ENCODE peak calls at places on chromosomes 5 and 9, in four cellular contexts. I is HepG2, Y is stomach, W is breast epithelium. O is an unnamed sample.

GRCh38 chr9:92501671-92502393 is 19.5 kb upstream of the ASPN start:
- DNase-seq in I (peak; percentile 46), Y (peak; percentile 34), W (no peak), O (peak; percentile 88)

GRCh38 chr5:114435885-114436299 is 74.0 kb downstream of the KCNN2 start:
- DNase-seq in I (no peak), Y (no peak), W (no peak), O (no peak)

GRCh38 chr9:16266648-16267276 is 603.7 kb downstream of the BNC2 start:
- DNase-seq in I (no peak), Y (no peak), W (no peak), O (no peak)

GRCh38 chr5:172123269-172123692 is 64.7 kb downstream of the STK10 start:
- DNase-seq in I (peak; percentile 55), Y (peak; percentile 56), W (no peak), O (no peak)

GRCh38 chr9:1979815-1980367 is 35.3 kb upstream of the SMARCA2 start:
- DNase-seq in I (no peak), Y (no peak), W (no peak), O (no peak)

GRCh38 chr5:176167800-176168199 is 70.4 kb upstream of the SIMC1 start:
- DNase-seq in I (no peak), Y (no peak), W (no peak), O (no peak)

GRCh38 chr5:130666462-130666861 is 498.6 kb downstream of the HINT1 start:
- DNase-seq in I (no peak), Y (no peak), W (no peak), O (no peak)

GRCh38 chr5:133121080-133121479 is 69.3 kb downstream of the HSPA4 start:
- DNase-seq in I (no peak), Y (no peak), W (no peak), O (no peak)

GRCh38 chr5:76617675-76618074 is 5.5 kb downstream of the F2RL2 start:
- DNase-seq in I (no peak), Y (no peak), W (no peak), O (no peak)

GRCh38 chr9:105138306-105138801 is 106.1 kb upstream of the SLC44A1 start:
- DNase-seq in I (peak; percentile 28), Y (no peak), W (no peak), O (peak; percentile 75)

GRCh38 chr5:175654807-175655206 is 3.1 kb upstream of the HRH2 start:
- DNase-seq in I (no peak), Y (no peak), W (no peak), O (no peak)

GRCh38 chr5:139644001-139644456 is 4.1 kb upstream of the CXXC5 start:
- DNase-seq in I (no peak), Y (peak; percentile 20), W (no peak), O (peak; percentile 63)

GRCh38 chr9:126468141-126468825 is 141.7 kb downstream of the MVB12B start:
- DNase-seq in I (no peak), Y (no peak), W (peak; percentile 47), O (peak; percentile 61)

DNA sequence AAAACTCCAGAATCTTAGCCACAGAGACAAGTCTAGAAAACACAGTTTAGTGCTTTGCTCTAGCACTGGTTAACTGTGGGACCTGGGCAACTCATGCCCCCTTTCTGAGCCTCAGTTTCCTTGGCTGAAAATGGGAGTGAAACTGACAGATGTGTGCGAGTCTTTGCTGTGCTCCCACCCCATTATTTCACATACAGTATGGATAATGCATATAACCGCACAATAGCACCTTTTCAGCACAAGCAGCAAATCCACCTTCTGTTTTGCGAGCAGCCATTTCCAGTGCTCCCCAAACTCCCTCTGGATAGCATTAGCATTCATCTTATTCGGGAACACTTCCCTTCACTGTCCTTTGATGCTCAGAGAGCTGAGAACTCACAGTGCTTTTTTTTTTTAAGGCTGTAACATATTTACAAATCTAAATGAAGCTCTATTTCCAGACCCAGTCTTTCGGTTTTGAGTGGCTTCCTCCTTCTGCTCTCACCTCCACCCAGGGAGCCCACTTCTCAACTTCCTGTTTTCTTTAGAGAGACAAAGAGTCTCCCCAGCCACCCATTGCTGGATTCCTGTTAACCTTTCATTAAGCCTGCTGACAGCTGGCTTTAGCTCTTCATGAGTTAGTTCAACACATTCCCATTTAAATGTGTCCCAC is 49.2 kb downstream of the TIMD4 start:
- DNase-seq in I (no peak), Y (no peak), W (no peak), O (no peak)
- TF ChIP-seq POLR2AphosphoS5 in I (no peak), Y (no peak), W (no peak), O (no peak)

GRCh38 chr9:680106-680505 is 161.4 kb upstream of the DMRT1 start:
- DNase-seq in I (no peak), Y (no peak), W (no peak), O (no peak)

GRCh38 chr9:683509-684021 is 157.9 kb upstream of the DMRT1 start:
- DNase-seq in I (no peak), Y (no peak), W (no peak), O (no peak)

GRCh38 chr9:684055-684949 is 157.2 kb upstream of the DMRT1 start:
- DNase-seq in I (no peak), Y (no peak), W (no peak), O (no peak)

GRCh38 chr9:684950-685340 is 156.6 kb upstream of the DMRT1 start:
- DNase-seq in I (peak; percentile 59), Y (no peak), W (no peak), O (no peak)

DNA sequence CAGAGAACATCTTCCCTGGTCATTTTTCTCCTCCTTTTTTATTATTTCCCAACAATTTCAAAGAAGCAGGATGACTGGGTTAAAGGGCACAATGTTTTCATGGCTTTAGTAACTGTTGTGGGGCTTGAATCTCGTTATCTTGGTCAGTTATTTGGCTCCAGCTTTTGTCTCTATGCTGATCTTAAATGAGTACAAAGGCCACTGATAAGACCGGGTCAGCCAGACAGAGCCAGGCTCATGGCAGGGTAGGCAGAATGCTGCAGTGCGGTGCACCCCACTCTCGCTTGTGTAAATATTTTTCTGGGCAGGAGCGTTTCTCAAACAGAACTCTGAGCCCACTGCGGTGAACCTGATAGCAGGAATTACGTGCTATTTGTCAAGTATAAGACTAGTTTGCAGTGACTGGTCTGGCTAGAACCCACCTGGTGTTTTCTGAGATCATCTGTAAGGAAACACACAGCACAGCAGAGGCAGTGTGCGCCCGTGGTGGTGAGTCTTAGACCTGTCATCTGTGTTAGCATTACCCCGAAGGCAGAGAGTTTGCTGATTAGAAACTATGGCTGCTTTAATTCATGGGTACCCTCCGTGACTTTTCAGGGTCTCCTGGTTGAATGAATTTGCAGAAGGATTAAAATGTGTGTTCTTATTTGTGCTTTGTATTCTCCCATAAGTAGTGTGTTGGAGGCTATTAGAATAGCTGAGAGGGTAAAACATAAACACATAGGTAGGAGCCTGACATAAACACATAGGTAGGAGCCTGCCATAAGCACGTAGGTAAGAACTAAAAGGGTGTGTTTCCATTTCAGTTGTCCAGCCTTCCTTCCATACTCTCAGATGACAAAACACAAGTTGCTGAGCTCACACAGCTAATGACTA is 158.6 kb upstream of the DMRT1 start:
- DNase-seq in I (peak; percentile 99), Y (peak; percentile 81), W (no peak), O (no peak)
- TF ChIP-seq POLR2A in I (peak; percentile 92), Y (no peak), W (no peak), O (no peak)

DNA sequence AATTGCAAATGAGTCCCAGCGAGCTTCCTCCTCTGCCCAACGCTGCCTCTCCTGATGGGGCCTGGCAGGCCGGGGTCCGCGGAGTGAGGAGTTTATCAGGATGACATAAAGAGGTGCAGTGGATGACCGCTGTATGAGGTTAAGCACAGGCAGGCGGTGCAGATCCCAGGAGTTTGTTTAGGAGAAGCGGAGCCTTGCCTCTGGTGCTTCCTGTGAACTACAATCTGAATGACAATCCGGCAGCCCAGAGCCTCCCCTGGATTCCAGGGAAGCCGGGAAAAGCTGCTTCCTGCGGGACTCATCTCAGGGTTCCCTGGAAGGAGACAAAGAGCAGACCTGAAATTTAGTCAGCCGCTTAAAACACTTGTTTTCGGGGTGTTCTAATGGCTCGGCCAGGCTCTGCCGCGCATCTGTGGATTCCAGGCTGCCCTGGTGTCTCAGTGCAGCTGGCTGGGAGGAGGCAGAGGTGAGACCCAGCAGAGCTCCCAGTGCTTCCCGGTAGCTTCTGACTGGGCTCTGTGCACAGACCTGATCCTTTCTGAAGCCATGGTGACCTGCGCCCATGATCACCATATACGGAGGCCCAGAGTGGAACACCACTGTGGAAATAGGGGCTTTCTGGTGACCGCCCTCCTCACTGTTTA is 69.9 kb upstream of the IRX4 start:
- DNase-seq in I (no peak), Y (no peak), W (no peak), O (no peak)
- H3K4me3 ChIP-seq in I (no peak overlapping the region), Y (no peak overlapping the region), W (no peak overlapping the region), O (no peak overlapping the region)

GRCh38 chr5:109407913-109408312 is 1.9 kb downstream of the PJA2 start:
- DNase-seq in I (no peak), Y (no peak), W (no peak), O (no peak)

GRCh38 chr5:109410389-109411174 is 808 bp upstream of the PJA2 start:
- DNase-seq in I (no peak), Y (peak; percentile 76), W (peak; percentile 58), O (peak; percentile 89)

GRCh38 chr5:109411175-109411514 is 1.4 kb upstream of the PJA2 start:
- DNase-seq in I (no peak), Y (no peak), W (no peak), O (no peak)

GRCh38 chr5:109409844-109410388 is at the start of gene PJA2:
- DNase-seq in I (peak; percentile 99), Y (peak; percentile 97), W (peak; percentile 98), O (peak; percentile 100)

GRCh38 chr5:109409061-109409843 is 522 bp downstream of the PJA2 start:
- DNase-seq in I (peak; percentile 49), Y (peak; percentile 65), W (peak; percentile 63), O (peak; percentile 89)
- TF ChIP-seq POLR2AphosphoS5 in I (no peak), Y (peak; percentile 6), W (peak; percentile 82), O (peak; percentile 71)

GRCh38 chr5:104904561-104904960 is 1342.0 kb upstream of the NUDT12 start:
- DNase-seq in I (no peak), Y (no peak), W (no peak), O (no peak)

GRCh38 chr5:104909803-104910202 is 1347.2 kb upstream of the NUDT12 start:
- DNase-seq in I (no peak), Y (no peak), W (no peak), O (no peak)

GRCh38 chr5:104903941-104904340 is 1341.4 kb upstream of the NUDT12 start:
- DNase-seq in I (no peak), Y (no peak), W (no peak), O (no peak)
- TF ChIP-seq POLR2A in I (no peak), Y (no peak), W (no peak), O (no peak)

DNA sequence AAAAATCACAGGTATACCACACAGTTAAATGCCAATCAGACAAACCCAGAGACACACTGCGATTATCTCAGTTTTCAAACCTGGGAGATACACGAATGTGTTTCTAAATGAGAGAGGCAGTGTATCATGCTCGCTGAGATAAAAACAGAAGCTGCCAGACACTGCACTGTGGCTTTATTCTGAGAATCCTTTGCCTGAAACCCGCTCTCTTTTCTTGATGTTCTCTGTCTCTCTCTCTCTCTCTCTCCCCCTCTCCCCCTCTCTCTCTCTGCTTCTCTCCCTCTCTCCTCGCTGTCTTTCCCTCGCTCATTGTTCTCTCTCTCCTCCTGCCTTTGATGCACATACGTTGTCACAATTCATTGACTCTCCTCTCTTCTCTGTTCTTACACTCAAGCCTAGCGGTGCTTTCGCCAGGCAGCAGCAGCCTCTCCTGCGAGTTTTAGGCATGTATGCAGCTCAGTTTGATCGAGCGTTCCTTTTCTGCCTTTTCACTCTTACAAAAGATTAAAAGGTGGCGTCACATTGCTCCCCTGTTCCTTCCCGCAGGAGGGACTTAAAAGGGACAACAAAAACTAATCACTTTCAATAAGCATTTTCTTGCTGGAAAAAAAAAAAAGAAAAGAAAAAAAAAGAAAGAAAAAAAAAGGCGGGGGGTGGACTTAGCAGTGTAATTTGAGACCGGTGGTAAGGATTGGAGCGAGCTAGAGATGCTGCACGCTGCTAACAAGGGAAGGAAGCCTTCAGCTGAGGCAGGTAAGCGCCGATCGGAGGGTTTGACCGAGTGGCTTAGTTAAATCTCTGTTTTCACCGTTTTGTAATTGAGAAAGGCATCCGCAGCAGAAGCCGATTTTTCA is 717.9 kb upstream of the WWC1 start:
- DNase-seq in I (no peak), Y (no peak), W (no peak), O (no peak)
- H3K4me3 ChIP-seq in I (no peak overlapping the region), Y (peak overlapping the region; percentile 13), W (peak overlapping the region; percentile 2), O (peak overlapping the region; percentile 21)